ENCODE peak calls at places on chromosome 17, in four cellular contexts. O is K562, H is HepG2, D is GM12878. P is an unnamed sample.

GRCh38 chr17:75861927-75862317 is 6.8 kb upstream of the WBP2 start:
- DNase-seq in H (no peak), D (no peak), O (no peak), P (no peak)

GRCh38 chr17:58677204-58677880 is 14.5 kb downstream of the TEX14 start:
- DNase-seq in D (no peak), H (no peak), O (no peak), P (no peak)

GRCh38 chr17:7293821-7294613 is 422 bp downstream of the YBX2 start:
- DNase-seq in D (no peak), O (peak; percentile 62), H (peak; percentile 49), P (no peak)

GRCh38 chr17:71900830-71901229 is 220.0 kb upstream of the SOX9 start:
- DNase-seq in D (no peak), O (no peak), H (no peak), P (peak; percentile 81)

GRCh38 chr17:31448467-31449077 is 57.1 kb downstream of the RAB11FIP4 start:
- DNase-seq in H (no peak), O (no peak), D (no peak), P (no peak)

GRCh38 chr17:73551144-73551543 is 93.1 kb downstream of the SDK2 start:
- DNase-seq in H (no peak), O (no peak), D (no peak), P (no peak)

GRCh38 chr17:9235346-9235745 is 214.0 kb downstream of the NTN1 start:
- DNase-seq in D (no peak), H (no peak), O (no peak), P (no peak)

GRCh38 chr17:10114931-10115535 is 83.4 kb downstream of the GAS7 start:
- DNase-seq in O (no peak), H (no peak), D (peak; percentile 13), P (no peak)

GRCh38 chr17:8324132-8324531 is 14.1 kb downstream of the ARHGEF15 start:
- DNase-seq in D (no peak), H (no peak), O (no peak), P (no peak)

GRCh38 chr17:8740486-8740885 is 4.2 kb downstream of the CCDC42 start:
- DNase-seq in D (no peak), H (no peak), O (no peak), P (no peak)

GRCh38 chr17:75490173-75490743 is 25.1 kb downstream of the CASKIN2 start:
- DNase-seq in H (no peak), D (no peak), O (no peak), P (no peak)

GRCh38 chr17:45261577-45262515 is at the start of gene SPATA32:
- DNase-seq in D (no peak), O (no peak), H (no peak), P (no peak)

GRCh38 chr17:74652020-74652419 is 28.5 kb upstream of the CD300E start:
- DNase-seq in H (no peak), O (no peak), D (no peak), P (no peak)

GRCh38 chr17:59427425-59427921 is 96.0 kb downstream of the YPEL2 start:
- DNase-seq in H (no peak), O (no peak), D (no peak), P (no peak)

GRCh38 chr17:1989135-1989534 is 36.0 kb downstream of the RTN4RL1 start:
- DNase-seq in O (peak; percentile 24), D (no peak), H (no peak), P (peak; percentile 12)

GRCh38 chr17:1986783-1987451 is 38.2 kb downstream of the RTN4RL1 start:
- DNase-seq in D (no peak), H (no peak), O (peak; percentile 58), P (no peak)

GRCh38 chr17:1980665-1981250 is 44.4 kb downstream of the RTN4RL1 start:
- DNase-seq in D (no peak), O (no peak), H (no peak), P (no peak)

GRCh38 chr17:1985686-1986085 is 39.4 kb downstream of the RTN4RL1 start:
- DNase-seq in O (no peak), H (no peak), D (no peak), P (no peak)

GRCh38 chr17:1985093-1985492 is 40.0 kb downstream of the RTN4RL1 start:
- DNase-seq in D (no peak), H (no peak), O (no peak), P (no peak)
- H4K20me1 ChIP-seq in D (no peaks in the 10 kb centered on the region), H (no peaks in the 10 kb centered on the region), O (no peaks in the 10 kb centered on the region), P (no peaks in the 10 kb centered on the region)

DNA sequence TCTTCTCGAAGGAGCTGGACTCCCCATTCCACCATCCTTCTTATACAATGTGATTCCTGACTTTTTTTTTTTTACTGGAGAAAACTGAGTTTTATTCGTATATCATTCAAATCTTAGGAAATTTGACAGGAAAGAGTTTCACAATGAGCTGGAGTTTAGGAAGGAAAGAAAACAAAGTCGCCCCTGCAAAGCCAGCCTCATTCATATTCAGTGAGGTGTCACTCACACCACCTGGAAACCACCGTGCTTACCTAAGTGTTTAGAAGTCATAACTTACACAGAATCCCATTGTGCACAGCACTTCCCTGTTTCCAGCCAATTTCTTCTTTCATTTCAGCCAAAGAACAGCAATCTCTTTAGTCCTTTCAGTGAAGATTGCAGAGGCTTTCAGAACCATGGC is 90.3 kb upstream of the CHMP6 start:
- DNase-seq in D (peak; percentile 55), H (no peak), O (no peak), P (no peak)
- TF ChIP-seq ZBTB33 in D (no peak), H (no peak), O (no peak), P (no peak)

DNA sequence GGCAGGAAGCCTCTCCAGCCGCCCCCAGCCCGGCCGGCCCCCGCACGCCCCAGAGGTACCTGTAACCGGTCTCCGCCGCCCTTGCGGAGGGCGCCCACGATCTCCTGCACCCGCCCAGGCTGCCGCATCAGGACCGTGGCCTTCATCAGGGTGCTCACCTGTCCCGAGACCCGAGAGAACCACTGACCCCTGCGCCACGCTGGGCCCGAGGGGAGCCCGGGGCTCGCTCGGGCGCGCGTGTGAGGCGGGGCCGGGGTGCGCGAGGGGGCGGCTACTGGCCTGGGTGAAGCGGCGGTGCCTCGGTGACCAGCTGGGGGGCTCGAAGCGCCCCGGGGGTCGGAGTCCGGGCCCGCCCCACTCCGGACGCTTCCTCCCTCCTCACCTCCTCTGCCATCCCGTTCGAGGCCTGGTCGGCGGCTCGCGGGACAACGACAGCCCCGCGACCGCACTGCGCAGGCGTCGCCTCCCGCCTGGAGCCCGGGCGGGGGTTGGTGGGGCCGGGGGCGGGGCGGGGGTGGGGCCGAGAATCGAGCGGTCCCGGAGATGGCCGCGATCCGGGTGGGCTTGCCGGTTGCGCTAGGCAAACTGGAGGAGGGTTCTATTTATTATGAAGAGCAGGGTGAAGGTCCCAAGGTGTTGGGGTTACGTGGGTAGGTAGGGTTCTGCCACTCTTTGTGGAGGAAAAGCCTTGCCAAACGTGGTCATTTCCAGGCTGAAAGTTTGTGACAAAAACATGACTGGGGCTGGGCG is at the start of gene NT5C3B:
- DNase-seq in O (peak; percentile 74), D (no peak), H (peak; percentile 52), P (peak; percentile 7)
- TF ChIP-seq POLR2A in O (peak; percentile 68), D (peak; percentile 86), H (peak; percentile 62), P (peak; percentile 68)

DNA sequence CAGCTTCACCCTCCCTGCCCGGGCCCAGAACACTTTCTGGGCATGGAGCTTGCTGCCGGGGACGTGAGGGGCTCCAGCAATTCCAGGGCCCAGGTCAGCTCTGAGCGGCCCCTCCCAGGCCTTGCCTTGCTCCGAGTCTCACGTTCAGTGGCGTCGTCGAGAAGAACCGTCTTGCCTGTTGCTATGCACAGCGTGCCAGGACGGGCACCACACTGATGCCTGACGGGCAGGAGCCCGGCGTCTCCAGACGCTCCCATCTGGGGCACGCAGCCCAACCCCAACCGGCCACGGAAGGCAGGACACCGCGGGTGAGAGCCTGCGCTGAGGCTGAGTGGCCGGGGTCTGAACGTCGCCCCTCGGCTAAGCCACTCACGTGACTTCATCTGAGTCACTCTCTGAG is 27.1 kb downstream of the TIMM22 start:
- DNase-seq in D (no peak), H (no peak), O (no peak), P (no peak)
- H4K20me1 ChIP-seq in D (no peaks in the 10 kb centered on the region), H (no peaks in the 10 kb centered on the region), O (no peaks in the 10 kb centered on the region), P (no peaks in the 10 kb centered on the region)

P was measured in HCT116.